ENCODE peak calls at places on chromosome 12, in five cellular contexts. H is left kidney, G is HS-5, Q is kidney epithelial cell, A is anterior cingulate cortex. E is an unnamed sample.

GRCh38 chr12:17478908-17479673 is 610.9 kb downstream of the RERGL start:
- DNase-seq in H (no peak), G (no peak), Q (no peak), A (no peak), E (no peak)

GRCh38 chr12:109723311-109723791 is 9.7 kb downstream of the FAM222A start:
- DNase-seq in H (no peak), G (no peak), Q (no peak), A (peak; percentile 81), E (no peak)

GRCh38 chr12:88036368-88036965 is 7.3 kb upstream of the C12orf50 start:
- DNase-seq in H (no peak), G (peak; percentile 51), Q (no peak), A (no peak), E (no peak)

GRCh38 chr12:122471324-122472226 is 29.2 kb downstream of the ZCCHC8 start:
- DNase-seq in H (peak; percentile 80), G (peak; percentile 51), Q (no peak), A (no peak), E (peak; percentile 64)

GRCh38 chr12:25020621-25021243 is 71.8 kb upstream of the BCAT1 start:
- DNase-seq in H (no peak), G (no peak), Q (no peak), A (no peak), E (no peak)

GRCh38 chr12:72141381-72141780 is 130.8 kb upstream of the TRHDE start:
- DNase-seq in H (no peak), G (no peak), Q (no peak), A (no peak), E (peak; percentile 15)

GRCh38 chr12:6772331-6772695 is at the start of gene LAG3:
- DNase-seq in H (no peak), G (no peak), Q (no peak), A (no peak), E (no peak)

GRCh38 chr12:45914090-45914489 is 76.3 kb downstream of the SCAF11 start:
- DNase-seq in H (no peak), G (peak; percentile 53), Q (peak; percentile 34), A (no peak), E (peak; percentile 67)

GRCh38 chr12:116609715-116610114 is 50.5 kb downstream of the MAP1LC3B2 start:
- DNase-seq in H (no peak), G (no peak), Q (no peak), A (peak; percentile 25), E (peak; percentile 74)

GRCh38 chr12:69136931-69137613 is 102.3 kb upstream of the CPSF6 start:
- DNase-seq in H (no peak), G (no peak), Q (no peak), A (no peak), E (no peak)

GRCh38 chr12:3913278-3913677 is 40.1 kb upstream of the PARP11 start:
- DNase-seq in H (peak; percentile 90), G (no peak), Q (peak; percentile 12), A (no peak), E (no peak)

GRCh38 chr12:88723219-88723618 is 142.9 kb upstream of the KITLG start:
- DNase-seq in H (no peak), G (peak; percentile 59), Q (no peak), A (no peak), E (no peak)

GRCh38 chr12:93415723-93416464 is 25.9 kb downstream of the UBE2N start:
- DNase-seq in H (no peak), G (no peak), Q (no peak), A (no peak), E (no peak)

GRCh38 chr12:108289342-108290131 is 49.6 kb downstream of the CMKLR1 start:
- DNase-seq in H (no peak), G (no peak), Q (no peak), A (peak; percentile 12), E (no peak)

GRCh38 chr12:51921017-51921725 is 13.9 kb downstream of the ACVRL1 start:
- DNase-seq in H (peak; percentile 80), G (no peak), Q (no peak), A (no peak), E (no peak)

GRCh38 chr12:66379613-66380012 is 77.3 kb downstream of the HELB start:
- DNase-seq in H (no peak), G (no peak), Q (no peak), A (no peak), E (no peak)

GRCh38 chr12:52235001-52235760 is 2.1 kb downstream of the KRT7 start:
- DNase-seq in H (no peak), G (no peak), Q (no peak), A (no peak), E (no peak)

GRCh38 chr12:32303171-32303570 is 96.2 kb upstream of the FGD4 start:
- DNase-seq in H (no peak), G (no peak), Q (no peak), A (no peak), E (no peak)

GRCh38 chr12:132152411-132152821 is 8.2 kb downstream of the NOC4L start:
- DNase-seq in H (no peak), G (no peak), Q (no peak), A (no peak), E (no peak)

GRCh38 chr12:1666685-1667162 is 24.1 kb upstream of the ADIPOR2 start:
- DNase-seq in H (no peak), G (no peak), Q (no peak), A (no peak), E (no peak)

GRCh38 chr12:26691234-26691970 is 141.6 kb downstream of the ITPR2 start:
- DNase-seq in H (peak; percentile 71), G (peak; percentile 90), Q (peak; percentile 97), A (peak; percentile 7), E (peak; percentile 97)

GRCh38 chr12:89179983-89180382 is 172.3 kb downstream of the DUSP6 start:
- DNase-seq in H (peak; percentile 12), G (peak; percentile 76), Q (no peak), A (no peak), E (no peak)

GRCh38 chr12:54286042-54286931 is 5.8 kb downstream of the HNRNPA1 start:
- DNase-seq in H (no peak), G (no peak), Q (no peak), A (no peak), E (no peak)

GRCh38 chr12:47740536-47741339 is 15.4 kb upstream of the ENDOU start:
- DNase-seq in H (peak; percentile 86), G (no peak), Q (no peak), A (no peak), E (no peak)

GRCh38 chr12:12265571-12266388 is 1.1 kb downstream of the LRP6 start:
- DNase-seq in H (peak; percentile 59), G (no peak), Q (no peak), A (no peak), E (peak; percentile 56)

GRCh38 chr12:104276192-104277131 is 27.1 kb upstream of the EID3 start:
- DNase-seq in H (peak; percentile 30), G (no peak), Q (no peak), A (no peak), E (no peak)

GRCh38 chr12:132175496-132176357 is 31.5 kb downstream of the NOC4L start:
- DNase-seq in H (no peak), G (no peak), Q (no peak), A (no peak), E (no peak)

GRCh38 chr12:55929306-55929791 is 1.6 kb upstream of the DGKA start:
- DNase-seq in H (no peak), G (no peak), Q (no peak), A (no peak), E (no peak)

GRCh38 chr12:18556081-18556645 is 181.6 kb downstream of the PLCZ1 start:
- DNase-seq in H (no peak), G (no peak), Q (no peak), A (no peak), E (peak; percentile 21)

GRCh38 chr12:88876867-88877266 is 296.6 kb upstream of the KITLG start:
- DNase-seq in H (no peak), G (peak; percentile 26), Q (no peak), A (no peak), E (no peak)

E was measured in mesendoderm.